ENCODE peak calls at places on chromosome 16, in six cellular contexts. One of them, this sample, is unnamed.
A peak's percentile ranks its signal among the peaks of the same experiment; 100 is the strongest.

GRCh38 chr16:14566599-14566998 is 63.5 kb downstream of the PARN start:
- DNase-seq in H1: no peak
- DNase-seq in neural progenitor cell: no peak
- DNase-seq in fibroblast of lung: no peak
- DNase-seq in PC-3: no peak
- DNase-seq in effector memory CD4-positive, alpha-beta T cell: no peak
- DNase-seq in this sample: no peak

GRCh38 chr16:23274968-23275367 is 27.1 kb upstream of the SCNN1B start:
- DNase-seq in H1: no peak
- DNase-seq in neural progenitor cell: peak; percentile 19
- DNase-seq in fibroblast of lung: no peak
- DNase-seq in PC-3: peak; percentile 27
- DNase-seq in effector memory CD4-positive, alpha-beta T cell: no peak
- DNase-seq in this sample: no peak

GRCh38 chr16:58086381-58087208 is 42.6 kb downstream of the CFAP20 start:
- DNase-seq in H1: no peak
- DNase-seq in neural progenitor cell: no peak
- DNase-seq in fibroblast of lung: no peak
- DNase-seq in PC-3: no peak
- DNase-seq in effector memory CD4-positive, alpha-beta T cell: no peak
- DNase-seq in this sample: no peak

GRCh38 chr16:14681115-14681514 is 13.0 kb downstream of the PLA2G10 start:
- DNase-seq in H1: no peak
- DNase-seq in neural progenitor cell: no peak
- DNase-seq in fibroblast of lung: no peak
- DNase-seq in PC-3: no peak
- DNase-seq in effector memory CD4-positive, alpha-beta T cell: no peak
- DNase-seq in this sample: no peak

GRCh38 chr16:67613808-67614207 is 31.1 kb upstream of the CARMIL2 start:
- DNase-seq in H1: peak; percentile 15
- DNase-seq in neural progenitor cell: peak; percentile 35
- DNase-seq in fibroblast of lung: no peak
- DNase-seq in PC-3: peak; percentile 11
- DNase-seq in effector memory CD4-positive, alpha-beta T cell: no peak
- DNase-seq in this sample: no peak

GRCh38 chr16:53415504-53415903 is 18.8 kb upstream of the RBL2 start:
- DNase-seq in H1: no peak
- DNase-seq in neural progenitor cell: peak; percentile 47
- DNase-seq in fibroblast of lung: no peak
- DNase-seq in PC-3: peak; percentile 48
- DNase-seq in effector memory CD4-positive, alpha-beta T cell: no peak
- DNase-seq in this sample: no peak

GRCh38 chr16:31202402-31203385 is at the start of gene PYCARD:
- DNase-seq in H1: no peak
- DNase-seq in neural progenitor cell: peak; percentile 49
- DNase-seq in fibroblast of lung: peak; percentile 28
- DNase-seq in PC-3: peak; percentile 17
- DNase-seq in effector memory CD4-positive, alpha-beta T cell: peak; percentile 20
- DNase-seq in this sample: no peak

GRCh38 chr16:79176987-79177386 is 423.6 kb downstream of the MAF start:
- DNase-seq in H1: no peak
- DNase-seq in neural progenitor cell: no peak
- DNase-seq in fibroblast of lung: no peak
- DNase-seq in PC-3: no peak
- DNase-seq in effector memory CD4-positive, alpha-beta T cell: no peak
- DNase-seq in this sample: no peak

GRCh38 chr16:14634389-14634725 is 1.6 kb downstream of the BFAR start:
- DNase-seq in H1: no peak
- DNase-seq in neural progenitor cell: peak; percentile 6
- DNase-seq in fibroblast of lung: no peak
- DNase-seq in PC-3: no peak
- DNase-seq in effector memory CD4-positive, alpha-beta T cell: no peak
- DNase-seq in this sample: no peak

GRCh38 chr16:84507011-84507982 is 2.8 kb upstream of the MEAK7 start:
- DNase-seq in H1: no peak
- DNase-seq in neural progenitor cell: no peak
- DNase-seq in fibroblast of lung: no peak
- DNase-seq in PC-3: no peak
- DNase-seq in effector memory CD4-positive, alpha-beta T cell: no peak
- DNase-seq in this sample: no peak

GRCh38 chr16:52535076-52535475 is 11.9 kb downstream of the TOX3 start:
- DNase-seq in H1: no peak
- DNase-seq in neural progenitor cell: no peak
- DNase-seq in fibroblast of lung: no peak
- DNase-seq in PC-3: no peak
- DNase-seq in effector memory CD4-positive, alpha-beta T cell: no peak
- DNase-seq in this sample: no peak

GRCh38 chr16:11484691-11485258 is 101.9 kb downstream of the LITAF start:
- DNase-seq in H1: no peak
- DNase-seq in neural progenitor cell: no peak
- DNase-seq in fibroblast of lung: no peak
- DNase-seq in PC-3: no peak
- DNase-seq in effector memory CD4-positive, alpha-beta T cell: no peak
- DNase-seq in this sample: no peak

GRCh38 chr16:74580828-74581227 is 26.1 kb downstream of the GLG1 start:
- DNase-seq in H1: no peak
- DNase-seq in neural progenitor cell: no peak
- DNase-seq in fibroblast of lung: no peak
- DNase-seq in PC-3: no peak
- DNase-seq in effector memory CD4-positive, alpha-beta T cell: no peak
- DNase-seq in this sample: no peak

GRCh38 chr16:28168991-28169554 is 42.7 kb downstream of the XPO6 start:
- DNase-seq in H1: no peak
- DNase-seq in neural progenitor cell: no peak
- DNase-seq in fibroblast of lung: no peak
- DNase-seq in PC-3: no peak
- DNase-seq in effector memory CD4-positive, alpha-beta T cell: peak; percentile 17
- DNase-seq in this sample: no peak

GRCh38 chr16:2770057-2770780 is 6.9 kb downstream of the ELOB start:
- DNase-seq in H1: no peak
- DNase-seq in neural progenitor cell: no peak
- DNase-seq in fibroblast of lung: no peak
- DNase-seq in PC-3: no peak
- DNase-seq in effector memory CD4-positive, alpha-beta T cell: no peak
- DNase-seq in this sample: no peak

GRCh38 chr16:88318521-88318920 is 64.2 kb upstream of the ZNF469 start:
- DNase-seq in H1: no peak
- DNase-seq in neural progenitor cell: no peak
- DNase-seq in fibroblast of lung: no peak
- DNase-seq in PC-3: no peak
- DNase-seq in effector memory CD4-positive, alpha-beta T cell: no peak
- DNase-seq in this sample: no peak
- H3K27ac ChIP-seq in H1: no peak overlapping the region
- H3K27ac ChIP-seq in neural progenitor cell: no peak overlapping the region
- H3K27ac ChIP-seq in fibroblast of lung: no peak overlapping the region
- H3K27ac ChIP-seq in PC-3: no peak overlapping the region
- H3K27ac ChIP-seq in effector memory CD4-positive, alpha-beta T cell: no peak overlapping the region
- H3K27ac ChIP-seq in this sample: no peak overlapping the region

GRCh38 chr16:72455743-72456659 is 284.0 kb upstream of the PMFBP1 start:
- DNase-seq in H1: no peak
- DNase-seq in neural progenitor cell: no peak
- DNase-seq in fibroblast of lung: no peak
- DNase-seq in PC-3: no peak
- DNase-seq in effector memory CD4-positive, alpha-beta T cell: no peak
- DNase-seq in this sample: no peak

GRCh38 chr16:72458035-72458434 is 286.1 kb upstream of the PMFBP1 start:
- DNase-seq in H1: no peak
- DNase-seq in neural progenitor cell: no peak
- DNase-seq in fibroblast of lung: no peak
- DNase-seq in PC-3: no peak
- DNase-seq in effector memory CD4-positive, alpha-beta T cell: no peak
- DNase-seq in this sample: no peak

DNA sequence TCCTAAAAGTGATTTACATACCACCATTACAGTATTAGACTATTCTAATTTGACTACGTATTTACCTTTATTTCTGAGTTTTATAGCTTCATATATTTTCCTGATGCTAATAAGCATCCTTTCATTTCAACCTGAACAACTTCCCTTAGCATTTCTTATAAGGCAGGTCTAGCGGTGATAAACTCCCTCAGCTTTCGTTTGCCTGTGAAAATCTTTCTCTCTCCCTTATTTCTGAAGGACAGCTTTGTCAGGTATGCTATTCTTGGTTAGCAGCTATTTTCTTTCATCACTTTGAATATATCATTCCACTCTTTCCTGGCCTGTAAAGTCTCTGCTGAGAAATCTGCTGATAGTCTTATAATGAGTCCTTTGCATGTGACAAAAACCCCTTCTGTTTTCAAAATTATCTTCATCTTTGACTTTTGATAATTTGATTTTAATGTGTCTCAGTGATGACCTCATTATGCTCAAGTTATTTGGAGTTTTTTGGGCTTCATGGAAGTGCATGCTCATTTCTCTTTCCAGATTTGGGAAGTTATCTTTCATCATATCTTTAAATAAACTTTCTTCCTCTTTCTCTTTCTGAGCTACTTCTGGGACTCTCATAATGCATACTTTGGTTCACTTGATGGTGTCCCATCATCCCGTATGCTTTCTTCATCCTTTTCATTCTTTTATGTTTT is 285.4 kb upstream of the PMFBP1 start:
- DNase-seq in H1: no peak
- DNase-seq in neural progenitor cell: no peak
- DNase-seq in fibroblast of lung: no peak
- DNase-seq in PC-3: no peak
- DNase-seq in effector memory CD4-positive, alpha-beta T cell: no peak
- DNase-seq in this sample: no peak
- H3K9me3 ChIP-seq in H1: no peaks in the 10 kb centered on the region
- H3K9me3 ChIP-seq in neural progenitor cell: no peaks in the 10 kb centered on the region
- H3K9me3 ChIP-seq in fibroblast of lung: no peaks in the 10 kb centered on the region
- H3K9me3 ChIP-seq in PC-3: no peaks in the 10 kb centered on the region
- H3K9me3 ChIP-seq in effector memory CD4-positive, alpha-beta T cell: no peaks in the 10 kb centered on the region
- H3K9me3 ChIP-seq in this sample: no peaks in the 10 kb centered on the region

GRCh38 chr16:65297453-65297852 is 175.6 kb upstream of the CDH11 start:
- DNase-seq in H1: no peak
- DNase-seq in neural progenitor cell: no peak
- DNase-seq in fibroblast of lung: no peak
- DNase-seq in PC-3: no peak
- DNase-seq in effector memory CD4-positive, alpha-beta T cell: no peak
- DNase-seq in this sample: no peak
- H3K27ac ChIP-seq in H1: no peak overlapping the region
- H3K27ac ChIP-seq in neural progenitor cell: no peak overlapping the region
- H3K27ac ChIP-seq in fibroblast of lung: no peak overlapping the region
- H3K27ac ChIP-seq in PC-3: no peak overlapping the region
- H3K27ac ChIP-seq in effector memory CD4-positive, alpha-beta T cell: no peak overlapping the region
- H3K27ac ChIP-seq in this sample: no peak overlapping the region

DNA sequence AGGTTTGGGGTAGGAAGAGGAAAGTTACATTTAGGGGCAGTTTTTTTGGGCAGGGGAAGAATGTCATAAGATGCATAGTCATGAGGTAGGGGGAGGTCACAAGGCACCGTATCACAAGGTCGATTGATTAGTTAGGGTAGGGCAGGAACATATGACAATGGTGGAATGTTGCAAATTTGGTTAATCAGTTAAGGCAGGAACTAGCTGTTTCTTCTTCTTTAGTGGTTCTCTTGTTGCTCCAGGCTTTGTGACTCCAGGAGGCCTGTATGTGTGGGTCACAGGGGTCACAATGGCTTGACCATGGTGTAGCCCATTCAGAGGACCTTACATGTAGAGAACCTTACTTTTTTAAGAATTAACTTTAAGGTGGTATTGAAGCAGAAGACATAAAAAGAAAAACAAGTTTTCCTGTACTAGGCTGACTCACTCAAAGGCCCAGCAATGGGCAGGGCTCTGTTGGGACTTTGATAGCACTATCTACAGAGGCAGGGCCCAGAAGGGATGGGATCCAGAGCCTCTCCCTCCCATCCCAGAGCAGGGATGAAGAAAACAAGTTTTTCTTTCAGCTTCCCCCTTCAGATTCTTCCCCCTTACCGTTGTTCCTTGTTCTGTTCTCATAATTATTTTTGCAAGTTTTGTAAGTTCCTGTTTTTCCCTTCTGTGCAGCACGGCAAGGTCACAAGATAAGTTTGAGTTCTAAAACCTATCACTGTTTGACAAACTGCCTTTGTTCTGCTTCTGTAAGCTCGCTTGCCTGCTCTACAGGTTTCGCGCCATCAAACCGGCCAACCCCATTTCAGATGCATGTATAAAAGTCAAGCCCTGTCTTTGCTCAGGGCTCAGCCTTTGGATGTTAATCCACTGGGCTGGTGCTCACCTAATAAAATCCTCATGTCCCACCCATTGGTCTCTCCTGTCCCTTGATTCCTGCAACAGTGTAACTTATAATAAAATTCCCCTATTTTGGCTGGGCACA is 45.8 kb upstream of the ATF7IP2 start:
- DNase-seq in H1: no peak
- DNase-seq in neural progenitor cell: no peak
- DNase-seq in fibroblast of lung: no peak
- DNase-seq in PC-3: no peak
- DNase-seq in effector memory CD4-positive, alpha-beta T cell: no peak
- DNase-seq in this sample: no peak
- H3K9me3 ChIP-seq in H1: peaks cover 32% of the 10 kb centered on the region
- H3K9me3 ChIP-seq in neural progenitor cell: no peaks in the 10 kb centered on the region
- H3K9me3 ChIP-seq in fibroblast of lung: no peaks in the 10 kb centered on the region
- H3K9me3 ChIP-seq in PC-3: no peaks in the 10 kb centered on the region
- H3K9me3 ChIP-seq in effector memory CD4-positive, alpha-beta T cell: no peaks in the 10 kb centered on the region
- H3K9me3 ChIP-seq in this sample: peaks cover 2% of the 10 kb centered on the region

This sample was measured in iPS DF 6.9.